ENCODE peak calls at places on chromosomes 6 and 20, in four cellular contexts. R is T-helper 1 cell, F is T1000, G is choroid plexus epithelial cell. Z is an unnamed sample.

GRCh38 chr6:3876866-3877265 is 27.7 kb downstream of the FAM50B start:
- DNase-seq in R (no peak), G (no peak), F (no peak), Z (no peak)

GRCh38 chr6:131727467-131727866 is 16.6 kb upstream of the CTAGE9 start:
- DNase-seq in G (no peak), R (no peak), F (no peak), Z (no peak)

GRCh38 chr6:97026298-97026697 is 101.8 kb downstream of the KLHL32 start:
- DNase-seq in G (no peak), F (no peak), R (no peak), Z (no peak)

GRCh38 chr20:23179766-23180403 is 93.8 kb upstream of the CD93 start:
- DNase-seq in R (no peak), F (no peak), G (peak), Z (no peak)

GRCh38 chr6:124226396-124226795 is 422.7 kb downstream of the NKAIN2 start:
- DNase-seq in F (no peak), G (peak), R (no peak), Z (no peak)

GRCh38 chr6:28586273-28586672 is 60.6 kb downstream of the GPX5 start:
- DNase-seq in F (no peak), G (no peak), R (no peak), Z (no peak)

GRCh38 chr6:13524801-13525508 is 37.6 kb upstream of the GFOD1 start:
- DNase-seq in G (no peak), F (no peak), R (no peak), Z (no peak)

GRCh38 chr20:39364320-39364719 is 402.2 kb downstream of the DHX35 start:
- DNase-seq in R (no peak), F (no peak), G (no peak), Z (no peak)

GRCh38 chr20:42598586-42598985 is 591.1 kb downstream of the PTPRT start:
- DNase-seq in R (no peak), F (no peak), G (no peak), Z (no peak)

GRCh38 chr20:3165473-3166337 is 6.0 kb upstream of the FASTKD5 start:
- DNase-seq in F (no peak), G (peak), R (no peak), Z (no peak)

GRCh38 chr6:127460465-127460864 is 1.3 kb upstream of the KIAA0408 start:
- DNase-seq in G (no peak), R (peak), F (no peak), Z (no peak)

GRCh38 chr6:90485615-90486277 is 101.1 kb downstream of the MAP3K7 start:
- DNase-seq in R (no peak), F (no peak), G (no peak), Z (no peak)

GRCh38 chr6:165055231-165055630 is 254.2 kb downstream of the C6orf118 start:
- DNase-seq in G (no peak), R (no peak), F (no peak), Z (no peak)

GRCh38 chr20:18679020-18679419 is 91.2 kb downstream of the DTD1 start:
- DNase-seq in G (peak), R (no peak), F (no peak), Z (no peak)

GRCh38 chr6:135423649-135424128 is 73.9 kb downstream of the AHI1 start:
- DNase-seq in F (no peak), R (peak), G (peak), Z (no peak)

GRCh38 chr6:692356-692851 is 535 bp downstream of the EXOC2 start:
- DNase-seq in R (peak), G (peak), F (peak), Z (peak)

GRCh38 chr6:144006731-144007454 is 1.2 kb downstream of the PLAGL1 start:
- DNase-seq in F (no peak), R (no peak), G (peak), Z (no peak)

GRCh38 chr20:2829376-2829775 is 11.1 kb downstream of the PCED1A start:
- DNase-seq in R (no peak), F (no peak), G (no peak), Z (no peak)

GRCh38 chr6:111973897-111974639 is 79.8 kb upstream of the CCN6 start:
- DNase-seq in F (no peak), R (no peak), G (peak), Z (no peak)

GRCh38 chr6:195861-196360 is 96.4 kb upstream of the DUSP22 start:
- DNase-seq in R (peak), F (no peak), G (peak), Z (peak)

GRCh38 chr6:27777614-27778355 is 134.4 kb downstream of the OR2B2 start:
- DNase-seq in F (no peak), R (no peak), G (no peak), Z (no peak)

GRCh38 chr6:129890164-129890563 is 29.0 kb upstream of the TMEM244 start:
- DNase-seq in F (no peak), G (peak), R (no peak), Z (no peak)

GRCh38 chr6:45566882-45567281 is 189.1 kb upstream of the SUPT3H start:
- DNase-seq in F (no peak), G (peak), R (no peak), Z (no peak)

GRCh38 chr6:27295301-27296079 is 16.6 kb downstream of the POM121L2 start:
- DNase-seq in G (peak), F (no peak), R (no peak), Z (no peak)

GRCh38 chr6:69816569-69816968 is 19.8 kb upstream of the LMBRD1 start:
- DNase-seq in F (no peak), R (peak), G (no peak), Z (no peak)

GRCh38 chr6:33314515-33314942 is 651 bp upstream of the TAPBP start:
- DNase-seq in F (no peak), R (peak), G (peak), Z (peak)

GRCh38 chr20:21387528-21387927 is 9.8 kb downstream of the NKX2-4 start:
- DNase-seq in G (no peak), F (no peak), R (no peak), Z (no peak)

GRCh38 chr6:16999486-17000436 is 102.1 kb upstream of the STMND1 start:
- DNase-seq in R (no peak), F (no peak), G (peak), Z (no peak)

GRCh38 chr6:131740161-131740560 is 29.3 kb upstream of the CTAGE9 start:
- DNase-seq in G (no peak), R (no peak), F (peak), Z (no peak)

GRCh38 chr6:121838842-121839241 is 403.4 kb downstream of the GJA1 start:
- DNase-seq in R (no peak), G (peak), F (peak), Z (no peak)

GRCh38 chr6:2990179-2990931 is 9.3 kb upstream of the NQO2 start:
- DNase-seq in G (peak), R (no peak), F (no peak), Z (no peak)

GRCh38 chr20:1171461-1172093 is 13.2 kb downstream of the TMEM74B start:
- DNase-seq in R (peak), F (no peak), G (peak), Z (no peak)

GRCh38 chr6:68653074-68653705 is 18.1 kb downstream of the ADGRB3 start:
- DNase-seq in R (no peak), F (no peak), G (no peak), Z (no peak)

GRCh38 chr6:163729127-163729872 is 314.8 kb downstream of the QKI start:
- DNase-seq in G (no peak), F (no peak), R (no peak), Z (no peak)

GRCh38 chr6:158046201-158047119 is 64.8 kb downstream of the SYNJ2 start:
- DNase-seq in F (no peak), R (no peak), G (no peak), Z (no peak)

GRCh38 chr6:137949686-137950390 is 82.8 kb downstream of the TNFAIP3 start:
- DNase-seq in R (peak), F (no peak), G (no peak), Z (no peak)

GRCh38 chr20:51497542-51498467 is 44.7 kb downstream of the NFATC2 start:
- DNase-seq in G (no peak), R (peak), F (no peak), Z (peak)